ENCODE peak calls at places on chromosomes 7 and 10, in six cellular contexts. T, D, V, O, C and I are unnamed samples.

GRCh38 chr10:61409132-61409531 is 44.0 kb downstream of the TMEM26 start:
- DNase-seq in T (no peak), C (no peak), V (no peak), O (no peak), D (no peak), I (no peak)

GRCh38 chr7:152512711-152513110 is 76.9 kb upstream of the KMT2C start:
- DNase-seq in V (no peak), D (no peak), T (no peak), C (no peak), O (no peak), I (no peak)

GRCh38 chr10:52706347-52707070 is 66.1 kb downstream of the MBL2 start:
- DNase-seq in V (no peak), O (no peak), T (no peak), D (no peak), C (no peak), I (no peak)

GRCh38 chr10:74150151-74151056 is at the start of gene AP3M1:
- DNase-seq in C (peak), V (peak), D (peak), O (peak), T (peak), I (peak)

GRCh38 chr10:18238875-18239485 is 98.8 kb downstream of the CACNB2 start:
- DNase-seq in T (no peak), C (no peak), O (peak), D (peak), V (no peak), I (no peak)

GRCh38 chr10:112330154-112330553 is 43.8 kb upstream of the ACSL5 start:
- DNase-seq in D (no peak), T (no peak), V (no peak), C (no peak), O (peak), I (no peak)

GRCh38 chr7:74164985-74165456 is 9.1 kb upstream of the EIF4H start:
- DNase-seq in D (peak), C (no peak), V (peak), O (peak), T (no peak), I (peak)

GRCh38 chr10:17290226-17290625 is 62.2 kb downstream of the VIM start:
- DNase-seq in C (no peak), T (no peak), V (no peak), D (no peak), O (peak), I (no peak)

GRCh38 chr10:132536964-132537712 is 449 bp upstream of the INPP5A start:
- DNase-seq in D (peak), C (peak), O (peak), T (peak), V (peak), I (peak)

GRCh38 chr10:121608669-121609190 is 10.5 kb upstream of the FGFR2 start:
- DNase-seq in C (peak), V (peak), T (peak), O (peak), D (peak), I (peak)

GRCh38 chr10:23338886-23339285 is 5.7 kb downstream of the C10orf67 start:
- DNase-seq in V (no peak), C (no peak), T (no peak), O (no peak), D (no peak), I (no peak)

GRCh38 chr7:106064836-106065559 is 47.1 kb downstream of the SYPL1 start:
- DNase-seq in D (no peak), T (no peak), C (peak), O (peak), V (no peak), I (no peak)

GRCh38 chr7:101202603-101202918 is 1.7 kb upstream of the MOGAT3 start:
- DNase-seq in V (no peak), O (no peak), T (no peak), D (no peak), C (no peak), I (no peak)

GRCh38 chr10:60351191-60351853 is 38.4 kb downstream of the ANK3 start:
- DNase-seq in C (no peak), O (no peak), V (no peak), T (no peak), D (no peak), I (no peak)

GRCh38 chr10:67790534-67791408 is 47.2 kb downstream of the DNAJC12 start:
- DNase-seq in O (no peak), T (no peak), V (no peak), D (no peak), C (no peak), I (no peak)

GRCh38 chr10:44306762-44307161 is 78.1 kb downstream of the CXCL12 start:
- DNase-seq in T (no peak), D (peak), V (peak), C (no peak), O (peak), I (no peak)

GRCh38 chr7:84647797-84648762 is 453.5 kb upstream of the SEMA3A start:
- DNase-seq in C (no peak), O (no peak), D (no peak), V (no peak), T (no peak), I (no peak)

GRCh38 chr10:3173173-3173878 is 744 bp upstream of the PITRM1 start:
- DNase-seq in O (peak), V (peak), D (no peak), C (peak), T (no peak), I (no peak)

GRCh38 chr10:127942811-127943210 is 35.9 kb downstream of the PTPRE start:
- DNase-seq in D (no peak), O (no peak), V (no peak), T (no peak), C (no peak), I (no peak)

GRCh38 chr7:128727239-128727638 is 11.9 kb upstream of the CALU start:
- DNase-seq in D (no peak), C (no peak), T (no peak), V (no peak), O (no peak), I (no peak)

GRCh38 chr7:56287429-56288138 is 171.4 kb upstream of the NUPR2 start:
- DNase-seq in V (no peak), D (no peak), T (no peak), O (peak), C (peak), I (no peak)

GRCh38 chr7:87220734-87221215 is 1.2 kb upstream of the TMEM243 start:
- DNase-seq in O (peak), V (peak), C (no peak), D (peak), T (no peak), I (no peak)

GRCh38 chr7:116173051-116174028 is 37.0 kb upstream of the TES start:
- DNase-seq in D (peak), O (no peak), C (no peak), V (no peak), T (no peak), I (peak)

GRCh38 chr7:68476966-68477365 is 1121.3 kb upstream of the AUTS2 start:
- DNase-seq in T (no peak), C (no peak), O (no peak), D (no peak), V (no peak), I (no peak)

GRCh38 chr10:36608251-36608650 is 517.1 kb upstream of the ANKRD30A start:
- DNase-seq in T (no peak), D (no peak), C (no peak), V (no peak), O (no peak), I (no peak)

GRCh38 chr10:121640276-121640675 is 42.0 kb upstream of the FGFR2 start:
- DNase-seq in V (no peak), T (no peak), C (no peak), D (no peak), O (no peak), I (no peak)

GRCh38 chr10:67306588-67307205 is 380.9 kb downstream of the LRRTM3 start:
- DNase-seq in O (no peak), T (no peak), C (no peak), V (no peak), D (peak), I (no peak)

DNA sequence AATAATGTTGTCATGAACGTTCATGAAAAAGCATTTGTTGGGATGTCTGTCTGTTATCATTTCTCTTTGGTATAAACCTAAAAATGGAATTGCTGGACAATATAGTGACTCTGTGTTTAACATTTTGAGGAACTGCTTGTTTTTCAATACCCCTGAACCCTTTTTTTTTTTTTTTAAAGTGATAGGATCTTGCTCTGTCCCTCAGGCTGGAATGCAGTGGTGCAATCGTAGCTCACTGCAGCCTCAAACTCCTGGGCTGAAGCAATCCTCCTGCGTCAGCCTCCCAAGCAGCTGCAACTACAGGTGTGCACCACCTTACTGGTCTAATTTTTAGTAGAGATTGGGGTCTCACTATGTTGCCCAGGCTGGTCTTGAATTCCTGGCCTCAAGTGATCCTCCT is 15.1 kb upstream of the LMTK2 start:
- DNase-seq in D (no peak), V (no peak), O (no peak), C (no peak), T (no peak), I (no peak)
- TF ChIP-seq CTCF in D (no peak), V (no peak), O (no peak), C (no peak), T (no peak), I (no peak)

GRCh38 chr10:8043569-8044306 is 10.8 kb upstream of the GATA3 start:
- DNase-seq in V (peak), C (no peak), O (no peak), T (peak), D (no peak), I (peak)
- TF ChIP-seq CTCF in V (no peak), C (no peak), O (no peak), T (peak), D (peak), I (no peak)

GRCh38 chr10:49281461-49281860 is 17.5 kb upstream of the C10orf71 start:
- DNase-seq in V (peak), C (no peak), O (no peak), D (no peak), T (no peak), I (peak)
- TF ChIP-seq CTCF in V (peak), C (peak), O (no peak), D (peak), T (no peak), I (peak)

GRCh38 chr10:91271886-91272285 is 51.4 kb downstream of the PCGF5 start:
- DNase-seq in T (no peak), D (no peak), O (no peak), V (no peak), C (no peak), I (no peak)
- TF ChIP-seq CTCF in T (no peak), D (no peak), O (no peak), V (no peak), C (no peak), I (no peak)